ENCODE peak calls at places on chromosome 5, in five cellular contexts. X is GM23248; O is activated T-helper 1 cell treated with anti-CD3 and anti-CD28 coated beads, Interleukin-2, amount 50 U/mL, for 16 hours; N is dermis microvascular lymphatic vessel endothelial cell; T is MV-4-11. L is an unnamed sample.
A peak's percentile ranks its signal among the peaks of the same experiment; 100 is the strongest.

GRCh38 chr5:50751064-50751657 is 84.7 kb downstream of the PARP8 start:
- DNase-seq in N (peak; percentile 13), O (peak; percentile 11), T (peak; percentile 47), X (peak; percentile 65), L (peak; percentile 83)

GRCh38 chr5:171431251-171431777 is 11.9 kb downstream of the FGF18 start:
- DNase-seq in T (no peak), X (no peak), O (no peak), N (no peak), L (no peak)

GRCh38 chr5:135915466-135916001 is 19.9 kb upstream of the IL9 start:
- DNase-seq in T (no peak), X (peak; percentile 45), O (no peak), N (no peak), L (no peak)

GRCh38 chr5:64690417-64691151 is at the start of gene SHISAL2B:
- DNase-seq in O (no peak), T (no peak), X (peak; percentile 31), N (peak; percentile 16), L (peak; percentile 81)

GRCh38 chr5:131671409-131671808 is 36.4 kb upstream of the RAPGEF6 start:
- DNase-seq in X (peak; percentile 27), N (no peak), T (no peak), O (no peak), L (no peak)

GRCh38 chr5:134079748-134080581 is 34.5 kb upstream of the TCF7 start:
- DNase-seq in O (peak; percentile 57), N (no peak), X (no peak), T (no peak), L (no peak)

GRCh38 chr5:90786756-90787155 is 228.2 kb downstream of the ADGRV1 start:
- DNase-seq in T (no peak), N (no peak), O (no peak), X (no peak), L (no peak)

GRCh38 chr5:112485802-112486427 is 66.8 kb upstream of the EPB41L4A start:
- DNase-seq in O (no peak), N (peak; percentile 75), X (no peak), T (no peak), L (no peak)

GRCh38 chr5:81778642-81779041 is 27.7 kb upstream of the SSBP2 start:
- DNase-seq in N (peak; percentile 60), X (peak; percentile 71), O (no peak), T (no peak), L (no peak)

GRCh38 chr5:122515709-122516431 is 203.8 kb downstream of the SNCAIP start:
- DNase-seq in X (peak; percentile 88), T (peak; percentile 29), O (no peak), N (peak; percentile 71), L (peak; percentile 79)

GRCh38 chr5:62259699-62260220 is 46.2 kb upstream of the KIF2A start:
- DNase-seq in O (no peak), N (no peak), X (no peak), T (peak; percentile 57), L (no peak)

GRCh38 chr5:53397845-53398244 is 82.6 kb upstream of the FST start:
- DNase-seq in T (no peak), X (peak; percentile 87), O (no peak), N (peak; percentile 91), L (no peak)

GRCh38 chr5:77709340-77709739 is 66.8 kb downstream of the TBCA start:
- DNase-seq in O (no peak), X (no peak), N (no peak), T (no peak), L (no peak)